ENCODE peak calls at places on chromosomes 1 and 21, in seven cellular contexts. H is stomach, D is lower leg skin, W is adrenal gland, S is sigmoid colon, L is prostate gland, B is esophagus squamous epithelium. G is an unnamed sample.

GRCh38 chr1:47449702-47450552 is 12.1 kb downstream of the FOXD2 start:
- DNase-seq in B (no peak), S (no peak), D (peak; percentile 87), H (peak; percentile 61), L (peak; percentile 22), W (no peak), G (peak; percentile 37)

GRCh38 chr1:158803681-158804080 is 22.7 kb upstream of the OR6N2 start:
- DNase-seq in B (no peak), W (no peak), S (no peak), H (no peak), D (no peak), L (no peak), G (no peak)

GRCh38 chr1:53619811-53620619 is 118.9 kb downstream of the GLIS1 start:
- DNase-seq in S (peak; percentile 52), D (peak; percentile 72), H (peak; percentile 25), W (no peak), L (no peak), B (no peak), G (no peak)

GRCh38 chr1:27099904-27100796 is 54.8 kb downstream of the SLC9A1 start:
- DNase-seq in H (no peak), D (peak; percentile 91), S (peak; percentile 86), L (no peak), B (no peak), W (peak; percentile 58), G (no peak)

GRCh38 chr1:41891403-41891896 is 27.3 kb downstream of the HIVEP3 start:
- DNase-seq in S (no peak), B (no peak), H (peak; percentile 41), D (no peak), W (peak; percentile 70), L (no peak), G (no peak)

GRCh38 chr1:112247971-112248370 is 148.0 kb upstream of the CTTNBP2NL start:
- DNase-seq in H (no peak), B (no peak), W (no peak), L (no peak), S (peak; percentile 78), D (no peak), G (no peak)

GRCh38 chr1:101474039-101474665 is 237.3 kb downstream of the S1PR1 start:
- DNase-seq in D (no peak), S (no peak), W (no peak), B (no peak), L (no peak), H (no peak), G (no peak)

GRCh38 chr1:208088319-208088718 is 155.9 kb downstream of the PLXNA2 start:
- DNase-seq in D (no peak), B (no peak), W (no peak), S (no peak), L (no peak), H (no peak), G (no peak)

GRCh38 chr1:223706077-223706988 is 6.0 kb upstream of the CAPN2 start:
- DNase-seq in H (peak; percentile 56), S (no peak), L (no peak), D (no peak), W (peak; percentile 70), B (no peak), G (no peak)

GRCh38 chr1:242129103-242129502 is 130.2 kb upstream of the MAP1LC3C start:
- DNase-seq in W (no peak), S (no peak), D (no peak), H (no peak), L (no peak), B (no peak), G (no peak)

GRCh38 chr21:25568230-25568629 is 39.1 kb downstream of the MRPL39 start:
- DNase-seq in B (no peak), D (no peak), W (peak; percentile 70), H (no peak), L (no peak), S (peak; percentile 77), G (no peak)

GRCh38 chr1:60847855-60848582 is 234.3 kb upstream of the NFIA start:
- DNase-seq in D (no peak), W (no peak), S (no peak), B (no peak), H (no peak), L (no peak), G (no peak)

GRCh38 chr1:55775007-55775406 is 559.8 kb upstream of the USP24 start:
- DNase-seq in B (no peak), H (no peak), W (no peak), S (no peak), L (no peak), D (no peak), G (no peak)

GRCh38 chr1:223312705-223313414 is 51.1 kb downstream of the SUSD4 start:
- DNase-seq in W (no peak), S (no peak), H (no peak), D (no peak), L (no peak), B (no peak), G (no peak)

GRCh38 chr21:27275294-27275927 is 308.5 kb upstream of the ADAMTS5 start:
- DNase-seq in D (no peak), B (no peak), L (no peak), H (no peak), W (no peak), S (no peak), G (no peak)

GRCh38 chr1:25912076-25912831 is 6.0 kb upstream of the STMN1 start:
- DNase-seq in W (no peak), L (no peak), B (no peak), S (no peak), D (no peak), H (no peak), G (no peak)

GRCh38 chr21:26171310-26172100 is 935 bp upstream of the APP start:
- DNase-seq in H (no peak), S (no peak), B (no peak), L (no peak), W (no peak), D (no peak), G (no peak)

GRCh38 chr21:42156690-42157605 is 62.0 kb upstream of the ABCG1 start:
- DNase-seq in D (peak; percentile 90), W (peak; percentile 85), B (no peak), L (peak; percentile 59), H (no peak), S (no peak), G (no peak)

GRCh38 chr1:38613996-38614395 is 245.6 kb downstream of the RRAGC start:
- DNase-seq in L (no peak), W (no peak), D (no peak), S (no peak), H (no peak), B (no peak), G (no peak)

GRCh38 chr1:21909286-21909759 is 27.8 kb downstream of the HSPG2 start:
- DNase-seq in D (no peak), L (no peak), W (no peak), H (no peak), S (no peak), B (no peak), G (no peak)

GRCh38 chr21:30582850-30583249 is 7.3 kb downstream of the KRTAP22-2 start:
- DNase-seq in L (no peak), D (no peak), B (no peak), W (no peak), S (no peak), H (no peak), G (no peak)

GRCh38 chr21:34730194-34730593 is 61.4 kb downstream of the CLIC6 start:
- DNase-seq in H (no peak), B (no peak), D (no peak), W (no peak), L (peak; percentile 35), S (no peak), G (no peak)
- TF ChIP-seq POLR2A in H (no peak), B (no peak), D (no peak), W (no peak), L (no peak), S (no peak), G (no peak)

GRCh38 chr1:39639333-39640130 is at the start of gene HEYL:
- DNase-seq in H (peak; percentile 69), S (peak; percentile 82), D (peak; percentile 92), L (no peak), W (peak; percentile 76), B (no peak), G (peak; percentile 32)
- TF ChIP-seq CTCF in H (no peak), S (no peak), D (no peak), L (no peak), W (no peak), B (peak; percentile 25), G (peak; percentile 23)

DNA sequence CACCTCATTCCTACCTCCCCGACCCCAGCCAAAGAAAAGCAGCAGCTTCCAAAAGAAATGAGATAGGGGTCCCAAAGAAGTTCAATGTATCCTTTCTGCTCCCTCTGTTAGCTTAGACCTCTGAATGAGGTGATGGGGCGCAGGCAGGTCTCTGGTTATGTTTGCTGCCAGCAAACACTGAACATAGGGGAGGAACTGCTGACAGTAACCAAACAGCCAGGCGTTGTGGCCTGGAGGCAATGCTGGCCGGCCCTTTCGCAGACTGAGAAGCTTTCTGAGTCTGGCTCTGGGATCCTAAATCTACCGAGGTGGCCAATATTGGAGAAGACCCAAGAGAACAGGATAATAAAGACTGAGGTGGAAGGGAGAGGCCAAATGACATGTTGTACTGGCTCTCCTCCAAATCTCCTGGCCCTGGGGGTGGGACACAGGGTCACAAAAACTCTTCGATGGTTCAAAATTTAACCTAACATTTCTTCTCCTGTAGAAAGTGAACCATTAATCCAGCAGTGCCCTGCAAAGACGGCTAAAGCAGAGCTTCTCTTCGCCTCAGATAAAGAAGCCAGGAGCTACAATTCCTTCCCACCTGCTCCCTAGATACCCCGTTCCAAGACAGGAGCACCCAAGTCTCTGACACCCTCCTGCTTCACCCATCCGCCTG is 19.6 kb downstream of the SSR2 start:
- DNase-seq in W (no peak), S (no peak), L (no peak), B (no peak), D (no peak), H (no peak), G (no peak)
- TF ChIP-seq POLR2A in W (no peak), S (no peak), L (no peak), B (no peak), D (no peak), H (no peak), G (no peak)

GRCh38 chr1:17662786-17663185 is 92.3 kb upstream of the ACTL8 start:
- DNase-seq in S (no peak), B (no peak), H (no peak), D (no peak), L (no peak), W (no peak), G (no peak)

GRCh38 chr1:17665950-17666720 is 89.0 kb upstream of the ACTL8 start:
- DNase-seq in H (no peak), S (no peak), L (no peak), B (no peak), W (no peak), D (no peak), G (no peak)

GRCh38 chr1:17663646-17664045 is 91.5 kb upstream of the ACTL8 start:
- DNase-seq in B (no peak), H (no peak), D (no peak), S (no peak), W (no peak), L (no peak), G (no peak)

GRCh38 chr1:17665054-17665453 is 90.1 kb upstream of the ACTL8 start:
- DNase-seq in H (no peak), B (no peak), L (no peak), W (no peak), S (no peak), D (no peak), G (no peak)

DNA sequence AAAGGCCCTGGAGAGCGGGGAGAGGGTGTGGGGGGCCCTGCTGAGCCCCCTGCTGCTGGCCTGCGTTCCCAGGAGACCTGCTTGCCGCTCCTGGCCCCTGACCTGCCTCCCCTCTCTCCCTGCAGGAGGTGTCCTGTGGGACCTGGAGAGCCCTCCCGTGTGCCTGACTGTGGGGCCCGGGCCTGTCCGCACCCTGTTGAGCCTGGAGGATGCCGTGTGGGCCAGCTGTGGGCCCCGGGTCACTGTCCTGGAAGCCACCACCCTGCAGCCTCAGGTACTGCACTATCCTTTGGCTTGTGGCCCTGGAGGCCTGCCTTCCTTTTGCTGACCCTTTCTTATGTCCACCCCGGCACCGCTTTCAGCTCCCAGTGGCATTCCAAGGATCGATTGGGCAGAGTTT is 90.8 kb upstream of the ACTL8 start:
- DNase-seq in H (no peak), W (no peak), S (no peak), L (no peak), D (no peak), B (no peak), G (no peak)
- TF ChIP-seq CTCF in H (no peak), W (no peak), S (no peak), L (no peak), D (no peak), B (no peak), G (no peak)

G was measured in tibial nerve.